ENCODE peak calls at places on chromosomes 12 and 14, in seven cellular contexts. S is body of pancreas, P is DND-41, K is tibial artery, T is lower lobe of right lung, X is AG10803, Q is ovary. N is an unnamed sample.

GRCh38 chr12:109197327-109197726 is 80.9 kb downstream of the ACACB start:
- DNase-seq in S (no peak), P (no peak), K (no peak), T (no peak), X (no peak), Q (no peak), N (no peak)

GRCh38 chr12:122790393-122791075 is 16.2 kb downstream of the CCDC62 start:
- DNase-seq in S (no peak), P (no peak), K (no peak), T (peak; percentile 2), X (peak; percentile 79), Q (no peak), N (no peak)

GRCh38 chr12:107843351-107844311 is 69.1 kb downstream of the ASCL4 start:
- DNase-seq in S (no peak), P (no peak), K (no peak), T (no peak), X (peak; percentile 11), Q (no peak), N (no peak)

GRCh38 chr12:93115646-93116045 is 186.6 kb upstream of the EEA1 start:
- DNase-seq in S (no peak), P (no peak), K (no peak), T (no peak), X (peak; percentile 39), Q (peak; percentile 58), N (no peak)

GRCh38 chr12:62776575-62776974 is 158.4 kb downstream of the PPM1H start:
- DNase-seq in S (no peak), P (no peak), K (no peak), T (no peak), X (no peak), Q (no peak), N (no peak)

GRCh38 chr14:38808734-38809455 is 294.1 kb downstream of the SEC23A start:
- DNase-seq in S (no peak), P (peak; percentile 16), K (no peak), T (no peak), X (no peak), Q (no peak), N (no peak)

GRCh38 chr12:103858953-103859601 is 18.0 kb upstream of the NT5DC3 start:
- DNase-seq in S (peak; percentile 39), P (no peak), K (peak; percentile 83), T (no peak), X (peak; percentile 96), Q (peak; percentile 67), N (peak; percentile 94)

GRCh38 chr12:78009031-78009430 is 178.3 kb downstream of the NAV3 start:
- DNase-seq in S (no peak), P (no peak), K (no peak), T (no peak), X (no peak), Q (no peak), N (no peak)

GRCh38 chr14:83874662-83875061 is 1655.3 kb upstream of the FLRT2 start:
- DNase-seq in S (no peak), P (no peak), K (no peak), T (no peak), X (peak; percentile 7), Q (no peak), N (no peak)

GRCh38 chr14:93619176-93619793 is 169.0 kb downstream of the PRIMA1 start:
- DNase-seq in S (peak; percentile 44), P (peak; percentile 37), K (no peak), T (no peak), X (peak; percentile 44), Q (peak; percentile 23), N (peak; percentile 10)

GRCh38 chr12:96108321-96108720 is 72.9 kb upstream of the LTA4H start:
- DNase-seq in S (peak; percentile 23), P (peak; percentile 10), K (peak; percentile 37), T (no peak), X (no peak), Q (peak; percentile 18), N (no peak)

GRCh38 chr14:59677771-59678211 is 101.2 kb upstream of the CCDC175 start:
- DNase-seq in S (no peak), P (no peak), K (peak; percentile 41), T (no peak), X (peak; percentile 38), Q (no peak), N (no peak)

GRCh38 chr14:90599339-90599738 is 202.5 kb downstream of the CALM1 start:
- DNase-seq in S (no peak), P (no peak), K (no peak), T (no peak), X (no peak), Q (no peak), N (no peak)

GRCh38 chr12:94767971-94768370 is 117.6 kb upstream of the TMCC3 start:
- DNase-seq in S (no peak), P (no peak), K (no peak), T (no peak), X (peak; percentile 18), Q (no peak), N (no peak)

GRCh38 chr12:4809013-4809448 is 88.8 kb downstream of the GALNT8 start:
- DNase-seq in S (no peak), P (no peak), K (peak; percentile 23), T (no peak), X (no peak), Q (no peak), N (no peak)

GRCh38 chr12:123834845-123835244 is 72.7 kb downstream of the DNAH10 start:
- DNase-seq in S (no peak), P (no peak), K (no peak), T (no peak), X (no peak), Q (no peak), N (no peak)

GRCh38 chr12:1592444-1593231 is 1.7 kb downstream of the FBXL14 start:
- DNase-seq in S (no peak), P (peak; percentile 76), K (no peak), T (peak; percentile 47), X (peak; percentile 66), Q (no peak), N (no peak)

GRCh38 chr12:89354630-89354931 is 2.3 kb upstream of the DUSP6 start:
- DNase-seq in S (no peak), P (no peak), K (no peak), T (no peak), X (no peak), Q (no peak), N (no peak)

GRCh38 chr12:20798561-20798960 is 11.9 kb upstream of the SLCO1B3 start:
- DNase-seq in S (no peak), P (no peak), K (no peak), T (no peak), X (no peak), Q (no peak), N (no peak)

GRCh38 chr14:80489513-80489912 is 278.2 kb upstream of the DIO2 start:
- DNase-seq in S (no peak), P (no peak), K (no peak), T (no peak), X (no peak), Q (no peak), N (no peak)

GRCh38 chr12:11348439-11348838 is 38.2 kb upstream of the PRB4 start:
- DNase-seq in S (no peak), P (no peak), K (no peak), T (no peak), X (no peak), Q (no peak), N (no peak)

GRCh38 chr12:11344504-11344903 is 34.3 kb upstream of the PRB4 start:
- DNase-seq in S (no peak), P (no peak), K (no peak), T (no peak), X (no peak), Q (no peak), N (no peak)

DNA sequence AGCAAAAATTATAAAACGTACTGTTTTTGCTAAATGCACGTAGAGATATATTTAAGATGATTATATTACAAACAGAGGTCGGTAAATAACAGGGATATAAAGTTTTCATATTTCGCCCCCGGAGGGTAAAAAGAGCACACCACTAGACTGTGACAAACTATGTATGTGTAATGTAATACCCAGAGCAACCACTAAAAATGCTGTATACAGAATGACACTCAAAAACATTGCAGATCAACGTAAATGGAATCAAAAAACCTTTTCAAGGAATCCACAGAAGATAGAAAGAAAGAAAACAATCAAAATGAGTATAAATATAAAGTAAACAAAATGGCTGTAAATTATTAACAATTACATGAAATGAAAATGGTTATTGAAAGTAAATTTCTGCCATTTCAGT is 37.6 kb upstream of the PRB4 start:
- DNase-seq in S (no peak), P (no peak), K (no peak), T (no peak), X (no peak), Q (no peak), N (no peak)
- TF ChIP-seq CTCF in S (no peak), P (peak; percentile 45), K (no peak), T (no peak), X (no peak), Q (no peak), N (no peak)

GRCh38 chr12:6613015-6613775 is 6.0 kb upstream of the CHD4 start:
- DNase-seq in S (peak; percentile 74), P (peak; percentile 96), K (peak; percentile 76), T (peak; percentile 86), X (peak; percentile 70), Q (peak; percentile 92), N (no peak)

GRCh38 chr12:6614513-6615177 is 7.5 kb upstream of the CHD4 start:
- DNase-seq in S (no peak), P (no peak), K (no peak), T (no peak), X (no peak), Q (no peak), N (no peak)

GRCh38 chr12:6612247-6612646 is 5.1 kb upstream of the CHD4 start:
- DNase-seq in S (no peak), P (peak; percentile 62), K (no peak), T (no peak), X (no peak), Q (no peak), N (no peak)

GRCh38 chr12:6613776-6614512 is 6.8 kb upstream of the CHD4 start:
- DNase-seq in S (peak; percentile 95), P (peak; percentile 95), K (peak; percentile 95), T (peak; percentile 91), X (peak; percentile 96), Q (peak; percentile 97), N (peak; percentile 94)

DNA sequence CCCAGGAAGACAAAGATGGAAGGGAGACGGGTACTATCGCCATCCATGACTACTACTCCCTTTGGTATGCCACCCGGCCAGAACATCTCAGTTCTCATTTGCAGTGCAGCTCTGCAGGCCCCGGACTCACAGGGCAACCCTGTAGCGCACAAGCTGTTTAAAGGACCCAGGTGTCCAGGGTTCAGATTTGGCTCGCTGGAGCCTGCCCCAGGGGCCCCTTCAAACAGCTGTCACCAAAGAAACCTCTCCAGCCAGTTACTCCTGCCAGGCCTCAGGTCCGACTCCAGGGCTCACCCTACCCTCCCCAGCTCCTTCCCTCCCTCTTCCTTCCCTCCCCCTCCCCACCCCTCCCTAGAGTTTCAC is 5.5 kb upstream of the CHD4 start:
- DNase-seq in S (no peak), P (no peak), K (no peak), T (no peak), X (no peak), Q (no peak), N (no peak)
- H3K4me3 ChIP-seq in S (no peak overlapping the region), P (no peak overlapping the region), K (no peak overlapping the region), T (no peak overlapping the region), X (no peak overlapping the region), Q (peak overlapping the region; percentile 26), N (no peak overlapping the region)

GRCh38 chr14:78902010-78902623 is 731.9 kb downstream of the NRXN3 start:
- DNase-seq in S (peak; percentile 35), P (peak; percentile 14), K (no peak), T (no peak), X (peak; percentile 42), Q (no peak), N (peak; percentile 10)

GRCh38 chr14:78904094-78904493 is 733.9 kb downstream of the NRXN3 start:
- DNase-seq in S (no peak), P (no peak), K (no peak), T (no peak), X (no peak), Q (no peak), N (no peak)
- TF ChIP-seq CTCF in S (no peak), P (no peak), K (no peak), T (no peak), X (no peak), Q (no peak), N (no peak)

GRCh38 chr12:72271741-72272661 is at the start of gene TRHDE:
- DNase-seq in S (peak; percentile 75), P (no peak), K (peak; percentile 21), T (peak; percentile 68), X (peak; percentile 47), Q (peak; percentile 67), N (no peak)
- H3K4me3 ChIP-seq in S (peak within 1 kb of the TSS; percentile 55), P (no peak within 1 kb of the TSS), K (peak within 1 kb of the TSS; percentile 54), T (peak within 1 kb of the TSS; percentile 61), X (peak within 1 kb of the TSS; percentile 71), Q (peak within 1 kb of the TSS; percentile 60), N (peak within 1 kb of the TSS; percentile 60)